ENCODE peak calls at places on chromosomes 5 and 9, in nine cellular contexts. E is dorsolateral prefrontal cortex; V is nephron progenitor cell; I is brain microvascular endothelial cell; O is CD8-positive, alpha-beta T cell; F is AG09309; X is body of pancreas; Q is HCT116; A is fibroblast of pulmonary artery. G is an unnamed sample.

GRCh38 chr5:66897355-66897754 is 299.2 kb downstream of the CD180 start:
- DNase-seq in E (no peak), V (peak; percentile 6), I (no peak), O (no peak), F (no peak), X (no peak), Q (no peak), A (no peak), G (no peak)

GRCh38 chr5:26231316-26231715 is 807.1 kb downstream of the CDH9 start:
- DNase-seq in E (no peak), V (no peak), I (no peak), O (no peak), F (no peak), X (no peak), Q (no peak), A (no peak), G (no peak)

GRCh38 chr9:98552306-98552705 is 156.4 kb downstream of the GABBR2 start:
- DNase-seq in E (no peak), V (no peak), I (no peak), O (no peak), F (no peak), X (no peak), Q (no peak), A (no peak), G (peak; percentile 53)

GRCh38 chr5:133727636-133728035 is 115.3 kb upstream of the FSTL4 start:
- DNase-seq in E (no peak), V (no peak), I (no peak), O (no peak), F (no peak), X (no peak), Q (no peak), A (no peak), G (no peak)

GRCh38 chr9:136225748-136226679 is 19.6 kb downstream of the QSOX2 start:
- DNase-seq in E (no peak), V (peak; percentile 81), I (peak; percentile 41), O (peak; percentile 60), F (no peak), X (peak; percentile 82), Q (peak; percentile 46), A (peak; percentile 53), G (peak; percentile 43)

GRCh38 chr5:89069591-89069990 is 186.6 kb upstream of the MEF2C start:
- DNase-seq in E (no peak), V (no peak), I (no peak), O (no peak), F (no peak), X (no peak), Q (no peak), A (no peak), G (no peak)

GRCh38 chr9:107734231-107735014 is 244.9 kb upstream of the KLF4 start:
- DNase-seq in E (no peak), V (no peak), I (no peak), O (no peak), F (peak; percentile 91), X (no peak), Q (no peak), A (peak; percentile 96), G (peak; percentile 81)

GRCh38 chr5:167713186-167713585 is 578.3 kb upstream of the WWC1 start:
- DNase-seq in E (no peak), V (no peak), I (no peak), O (no peak), F (no peak), X (no peak), Q (no peak), A (no peak), G (no peak)

GRCh38 chr9:70832487-70832886 is 288.9 kb downstream of the TRPM3 start:
- DNase-seq in E (no peak), V (no peak), I (no peak), O (no peak), F (no peak), X (no peak), Q (no peak), A (peak; percentile 16), G (peak; percentile 4)

GRCh38 chr5:122093415-122093814 is 15.4 kb upstream of the LOX start:
- DNase-seq in E (no peak), V (no peak), I (peak; percentile 73), O (no peak), F (peak; percentile 92), X (no peak), Q (no peak), A (peak; percentile 60), G (peak; percentile 94)

GRCh38 chr5:69048233-69048632 is 45.6 kb upstream of the SLC30A5 start:
- DNase-seq in E (no peak), V (no peak), I (no peak), O (no peak), F (no peak), X (no peak), Q (no peak), A (no peak), G (peak; percentile 4)

GRCh38 chr9:111349766-111350165 is 19.7 kb upstream of the OR2K2 start:
- DNase-seq in E (no peak), V (no peak), I (no peak), O (no peak), F (no peak), X (no peak), Q (no peak), A (no peak), G (no peak)

GRCh38 chr9:16154570-16155078 is 601.8 kb downstream of the CCDC171 start:
- DNase-seq in E (no peak), V (peak; percentile 78), I (no peak), O (peak; percentile 40), F (no peak), X (peak; percentile 60), Q (no peak), A (peak; percentile 31), G (no peak)

GRCh38 chr5:90221947-90222346 is 187.6 kb downstream of the CETN3 start:
- DNase-seq in E (no peak), V (no peak), I (peak; percentile 42), O (no peak), F (no peak), X (no peak), Q (no peak), A (peak; percentile 20), G (no peak)

GRCh38 chr5:128536229-128536860 is 1.7 kb downstream of the FBN2 start:
- DNase-seq in E (no peak), V (peak; percentile 60), I (peak; percentile 7), O (no peak), F (no peak), X (no peak), Q (no peak), A (peak; percentile 18), G (no peak)

GRCh38 chr5:128538249-128539037 is 398 bp upstream of the FBN2 start:
- DNase-seq in E (peak; percentile 35), V (peak; percentile 93), I (peak; percentile 78), O (no peak), F (peak; percentile 61), X (no peak), Q (no peak), A (peak; percentile 91), G (peak; percentile 89)

GRCh38 chr5:128537999-128538248 is at the start of gene FBN2:
- DNase-seq in E (no peak), V (no peak), I (no peak), O (no peak), F (no peak), X (no peak), Q (no peak), A (no peak), G (no peak)

GRCh38 chr5:128537306-128537998 is 593 bp downstream of the FBN2 start:
- DNase-seq in E (no peak), V (peak; percentile 62), I (peak; percentile 41), O (no peak), F (peak; percentile 25), X (peak; percentile 13), Q (no peak), A (peak; percentile 81), G (peak; percentile 57)

GRCh38 chr5:128536861-128537305 is 1.2 kb downstream of the FBN2 start:
- DNase-seq in E (no peak), V (peak; percentile 49), I (no peak), O (no peak), F (no peak), X (no peak), Q (no peak), A (peak; percentile 50), G (no peak)
- TF ChIP-seq CTCF in E (no peak), V (no peak), I (peak; percentile 31), O (no peak), F (peak; percentile 15), X (no peak), Q (no peak), A (peak; percentile 12), G (peak; percentile 29)

GRCh38 chr5:142922223-142922952 is 152.2 kb downstream of the ARHGAP26 start:
- DNase-seq in E (no peak), V (no peak), I (no peak), O (no peak), F (peak; percentile 28), X (no peak), Q (no peak), A (peak; percentile 79), G (peak; percentile 50)
- TF ChIP-seq CTCF in E (peak; percentile 57), V (peak; percentile 44), I (peak; percentile 25), O (no peak), F (no peak), X (peak; percentile 14), Q (peak; percentile 56), A (peak; percentile 47), G (peak; percentile 79)

GRCh38 chr9:34254141-34254913 is 74.7 kb downstream of the KIF24 start:
- DNase-seq in E (no peak), V (no peak), I (peak; percentile 45), O (no peak), F (peak; percentile 49), X (no peak), Q (peak; percentile 28), A (peak; percentile 65), G (peak; percentile 84)

GRCh38 chr9:34253460-34253837 is 74.6 kb downstream of the UBAP1 start:
- DNase-seq in E (no peak), V (no peak), I (peak; percentile 18), O (no peak), F (peak; percentile 35), X (no peak), Q (no peak), A (peak; percentile 69), G (peak; percentile 51)

GRCh38 chr9:34254966-34255825 is 73.9 kb downstream of the KIF24 start:
- DNase-seq in E (no peak), V (no peak), I (no peak), O (no peak), F (no peak), X (peak; percentile 65), Q (no peak), A (peak; percentile 30), G (peak; percentile 39)

GRCh38 chr9:34256987-34257585 is 72.0 kb downstream of the KIF24 start:
- DNase-seq in E (no peak), V (no peak), I (no peak), O (peak; percentile 36), F (no peak), X (no peak), Q (no peak), A (no peak), G (no peak)

DNA sequence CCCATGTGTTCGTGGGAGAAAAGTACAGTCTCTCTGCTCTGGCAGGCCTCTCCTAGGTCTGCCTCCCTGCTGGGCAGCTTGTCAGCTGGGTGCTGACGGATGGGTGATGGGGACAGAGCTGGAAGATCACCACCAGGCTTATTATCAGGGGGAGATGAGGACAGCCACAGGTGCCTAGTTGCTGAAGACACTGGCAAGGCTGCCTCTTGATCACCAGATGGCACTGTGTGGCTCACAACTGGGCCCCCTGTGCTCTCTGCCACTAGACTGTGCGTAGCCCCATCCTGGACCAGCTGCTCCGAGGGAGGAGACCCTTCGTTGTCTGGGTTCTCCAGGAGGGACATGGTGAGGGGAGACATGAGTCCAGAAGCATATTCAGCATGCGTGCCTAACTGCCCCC is 73.0 kb downstream of the KIF24 start:
- DNase-seq in E (no peak), V (no peak), I (no peak), O (no peak), F (no peak), X (no peak), Q (no peak), A (no peak), G (no peak)
- TF ChIP-seq CTCF in E (no peak), V (no peak), I (peak; percentile 43), O (no peak), F (peak; percentile 35), X (no peak), Q (no peak), A (peak; percentile 28), G (peak; percentile 55)

GRCh38 chr5:114358329-114358728 is 3.5 kb upstream of the KCNN2 start:
- DNase-seq in E (no peak), V (no peak), I (no peak), O (no peak), F (no peak), X (no peak), Q (no peak), A (no peak), G (no peak)
- TF ChIP-seq CTCF in E (peak; percentile 23), V (no peak), I (no peak), O (no peak), F (no peak), X (no peak), Q (no peak), A (no peak), G (peak; percentile 74)